ENCODE peak calls at places on chromosomes 2 and 18, in eight cellular contexts. V, Y, G, K, B, N, F and T are unnamed samples.

GRCh38 chr2:121253674-121254240 is 31.2 kb downstream of the TFCP2L1 start:
- DNase-seq in V (no peak), K (no peak), Y (no peak), F (no peak), G (no peak), B (no peak), N (no peak), T (no peak)

GRCh38 chr2:11564864-11565567 is 31.2 kb downstream of the GREB1 start:
- DNase-seq in G (no peak), B (no peak), K (no peak), F (no peak), N (peak; percentile 45), Y (no peak), V (no peak), T (no peak)

GRCh38 chr2:220000080-220000479 is 372.6 kb downstream of the SLC4A3 start:
- DNase-seq in F (no peak), Y (no peak), G (no peak), K (no peak), V (no peak), N (no peak), B (no peak), T (no peak)

GRCh38 chr18:50429207-50429948 is 54.5 kb downstream of the SKA1 start:
- DNase-seq in Y (peak; percentile 32), B (peak; percentile 33), N (no peak), K (peak; percentile 54), G (peak; percentile 77), V (peak; percentile 5), F (no peak), T (peak; percentile 32)

GRCh38 chr2:233462826-233463470 is 103.6 kb downstream of the USP40 start:
- DNase-seq in F (no peak), K (no peak), G (no peak), Y (no peak), V (no peak), B (no peak), N (no peak), T (no peak)

GRCh38 chr18:38427234-38427633 is 861.6 kb upstream of the CELF4 start:
- DNase-seq in G (peak; percentile 97), F (no peak), B (no peak), K (no peak), N (no peak), Y (no peak), V (no peak), T (no peak)

GRCh38 chr2:69027060-69027459 is 14.1 kb downstream of the ANTXR1 start:
- DNase-seq in Y (no peak), V (no peak), K (no peak), B (no peak), F (no peak), G (no peak), N (no peak), T (no peak)

GRCh38 chr2:216555274-216555673 is 56.6 kb downstream of the RPL37A start:
- DNase-seq in K (peak; percentile 21), N (no peak), V (no peak), B (peak; percentile 73), Y (peak; percentile 33), F (no peak), G (peak; percentile 76), T (no peak)

GRCh38 chr2:101718993-101719571 is 21.6 kb downstream of the MAP4K4 start:
- DNase-seq in V (peak; percentile 69), F (no peak), G (no peak), Y (no peak), B (no peak), K (no peak), N (no peak), T (no peak)

GRCh38 chr2:71963295-71963694 is 184.4 kb downstream of the CYP26B1 start:
- DNase-seq in G (no peak), Y (no peak), F (no peak), V (no peak), K (no peak), B (no peak), N (no peak), T (no peak)

GRCh38 chr18:13934676-13935075 is 19.3 kb upstream of the MC2R start:
- DNase-seq in K (no peak), F (no peak), G (no peak), B (no peak), V (no peak), Y (no peak), N (no peak), T (no peak)

GRCh38 chr2:81650048-81650971 is 1345.8 kb upstream of the LRRTM1 start:
- DNase-seq in N (no peak), B (peak; percentile 82), K (no peak), Y (no peak), G (peak; percentile 0), V (no peak), F (no peak), T (no peak)

GRCh38 chr2:127080941-127081769 is 25.8 kb downstream of the BIN1 start:
- DNase-seq in V (peak; percentile 54), B (peak; percentile 88), N (no peak), F (peak; percentile 29), K (no peak), Y (no peak), G (no peak), T (no peak)

GRCh38 chr2:39266139-39266805 is 22.5 kb upstream of the CDKL4 start:
- DNase-seq in N (no peak), G (peak; percentile 12), B (no peak), K (no peak), V (peak; percentile 13), Y (no peak), F (no peak), T (no peak)